ENCODE peak calls at places on chromosome 5, in seven cellular contexts. R is GM03348; L is ELR; V is stimulated activated CD8-positive, alpha-beta memory T cell treated with anti-CD3 and anti-CD28 coated beads, Interleukin-15, amount 100 ng/mL, for 1 hour; U is CD4-positive, CD25-positive, alpha-beta regulatory T cell; T is cardiac muscle cell; E is H7. S is an unnamed sample.

GRCh38 chr5:191036-191948 is at the start of gene LRRC14B:
- DNase-seq in V (no peak), T (peak; percentile 57), E (peak; percentile 69), U (no peak), R (no peak), L (no peak), S (no peak)

GRCh38 chr5:122182491-122182921 is 53.2 kb downstream of the ZNF474 start:
- DNase-seq in U (no peak), V (no peak), T (no peak), L (peak; percentile 87), R (peak; percentile 41), E (no peak), S (no peak)

GRCh38 chr5:10329808-10330481 is 22.2 kb upstream of the CMBL start:
- DNase-seq in R (peak; percentile 68), T (no peak), U (no peak), L (peak; percentile 51), V (no peak), E (no peak), S (no peak)

GRCh38 chr5:37090123-37090726 is 159.0 kb downstream of the CPLANE1 start:
- DNase-seq in U (no peak), L (no peak), E (no peak), V (no peak), T (no peak), R (no peak), S (no peak)

GRCh38 chr5:80623911-80624457 is 30.5 kb upstream of the MSH3 start:
- DNase-seq in U (no peak), V (no peak), R (no peak), T (no peak), E (no peak), L (no peak), S (no peak)

GRCh38 chr5:137300411-137301240 is 198.5 kb downstream of the SPOCK1 start:
- DNase-seq in L (peak; percentile 72), R (peak; percentile 78), T (no peak), V (no peak), E (no peak), U (no peak), S (no peak)

GRCh38 chr5:142686210-142686734 is 382 bp upstream of the FGF1 start:
- DNase-seq in L (no peak), R (no peak), V (no peak), T (no peak), U (no peak), E (no peak), S (no peak)

GRCh38 chr5:180352116-180352975 is 790 bp downstream of the GFPT2 start:
- DNase-seq in L (no peak), T (peak; percentile 53), R (peak; percentile 81), U (no peak), V (no peak), E (peak; percentile 79), S (no peak)

GRCh38 chr5:10454591-10455272 is 13.1 kb downstream of the ROPN1L start:
- DNase-seq in E (no peak), L (peak; percentile 91), U (no peak), T (no peak), R (peak; percentile 81), V (no peak), S (no peak)

GRCh38 chr5:156556666-156557401 is 229.9 kb downstream of the SGCD start:
- DNase-seq in R (no peak), T (no peak), L (no peak), E (no peak), V (no peak), U (no peak), S (no peak)

GRCh38 chr5:161625673-161626072 is 59.8 kb upstream of the GABRA6 start:
- DNase-seq in L (no peak), U (no peak), T (no peak), R (no peak), E (no peak), V (no peak), S (no peak)

GRCh38 chr5:53969331-53969730 is 341.0 kb downstream of the ARL15 start:
- DNase-seq in L (no peak), V (no peak), U (no peak), R (no peak), E (no peak), T (no peak), S (no peak)

GRCh38 chr5:150488519-150489357 is 19.2 kb upstream of the NDST1 start:
- DNase-seq in U (no peak), E (no peak), L (peak; percentile 85), V (no peak), T (no peak), R (peak; percentile 82), S (no peak)

GRCh38 chr5:54720346-54720745 is 202.8 kb downstream of the SNX18 start:
- DNase-seq in L (no peak), T (no peak), V (no peak), R (no peak), U (no peak), E (no peak), S (no peak)

GRCh38 chr5:61277190-61277589 is 54.9 kb upstream of the ZSWIM6 start:
- DNase-seq in L (peak; percentile 51), V (no peak), E (peak; percentile 30), T (no peak), R (peak; percentile 29), U (no peak), S (no peak)

GRCh38 chr5:131305906-131306305 is 42.1 kb downstream of the CDC42SE2 start:
- DNase-seq in R (no peak), E (no peak), U (no peak), L (no peak), T (no peak), V (no peak), S (no peak)

GRCh38 chr5:116234681-116235080 is 149.9 kb downstream of the COMMD10 start:
- DNase-seq in R (no peak), V (no peak), E (no peak), L (no peak), U (no peak), T (no peak), S (no peak)

GRCh38 chr5:32709789-32710334 is 1.3 kb upstream of the NPR3 start:
- DNase-seq in U (no peak), T (peak; percentile 75), L (peak; percentile 86), E (peak; percentile 75), V (no peak), R (peak; percentile 85), S (peak; percentile 35)

GRCh38 chr5:158958048-158958994 is 141.4 kb downstream of the EBF1 start:
- DNase-seq in E (peak; percentile 67), V (no peak), L (no peak), U (no peak), T (no peak), R (peak; percentile 39), S (no peak)

GRCh38 chr5:158606228-158606627 is 493.5 kb downstream of the EBF1 start:
- DNase-seq in E (no peak), R (no peak), U (no peak), V (no peak), T (no peak), L (no peak), S (no peak)

GRCh38 chr5:163434410-163434866 is 3.0 kb upstream of the CCNG1 start:
- DNase-seq in L (peak; percentile 57), V (no peak), U (no peak), T (no peak), R (no peak), E (no peak), S (no peak)

GRCh38 chr5:16574789-16575785 is 41.7 kb downstream of the RETREG1 start:
- DNase-seq in U (no peak), R (peak; percentile 74), V (no peak), T (no peak), L (peak; percentile 91), E (no peak), S (no peak)

GRCh38 chr5:67771221-67771620 is 444.3 kb upstream of the PIK3R1 start:
- DNase-seq in T (no peak), R (no peak), V (no peak), L (no peak), U (no peak), E (no peak), S (no peak)

GRCh38 chr5:75510417-75510835 is 1.0 kb downstream of the CERT1 start:
- DNase-seq in L (peak; percentile 63), T (peak; percentile 60), U (no peak), R (no peak), V (no peak), E (no peak), S (no peak)

S was measured in omental fat pad.